ENCODE peak calls at places on chromosomes 16 and 17, in six cellular contexts. T is NCI-H345; S is hypothalamus; B is stimulated activated CD8-positive, alpha-beta memory T cell treated with anti-CD3 and anti-CD28 coated beads, Interleukin-4, amount 100 ng/mL, for 48 hours; R is stimulated activated CD4-positive, alpha-beta T cell treated with anti-CD3 and anti-CD28 coated beads, Interleukin-1b, Interleukin-23, amount 100 ng/mL, for 24 hours; L is uterus. O is an unnamed sample.

GRCh38 chr17:80119271-80119791 is 17.9 kb downstream of the GAA start:
- DNase-seq in B (no peak), S (no peak), T (no peak), L (no peak), R (no peak), O (no peak)

GRCh38 chr16:81366316-81366932 is 51.7 kb downstream of the GAN start:
- DNase-seq in L (no peak), R (no peak), S (no peak), T (peak), B (no peak), O (no peak)

GRCh38 chr17:40071720-40072480 is 9.1 kb downstream of the THRA start:
- DNase-seq in S (peak), R (no peak), T (peak), L (peak), B (no peak), O (no peak)

GRCh38 chr17:13698832-13699231 is 97.1 kb upstream of the HS3ST3A1 start:
- DNase-seq in L (no peak), S (no peak), B (no peak), R (no peak), T (no peak), O (no peak)

GRCh38 chr16:67407176-67407787 is 9.0 kb downstream of the ZDHHC1 start:
- DNase-seq in R (no peak), T (no peak), S (no peak), B (no peak), L (no peak), O (no peak)

GRCh38 chr16:106623-107324 is 28.7 kb downstream of the MPG start:
- DNase-seq in B (peak), T (peak), S (peak), R (no peak), L (no peak), O (peak)

GRCh38 chr17:37068266-37068665 is 119.5 kb downstream of the AATF start:
- DNase-seq in R (no peak), T (no peak), L (no peak), B (no peak), S (no peak), O (no peak)

GRCh38 chr17:3845361-3845753 is 689 bp downstream of the NCBP3 start:
- DNase-seq in S (no peak), B (peak), L (no peak), R (peak), T (peak), O (peak)

GRCh38 chr16:2822158-2822495 is 5.1 kb downstream of the PRSS21 start:
- DNase-seq in R (no peak), L (peak), S (no peak), T (no peak), B (no peak), O (no peak)

GRCh38 chr17:80979547-80980378 is 11.9 kb upstream of the CHMP6 start:
- DNase-seq in T (no peak), B (no peak), L (no peak), S (no peak), R (no peak), O (no peak)

O was measured in stimulated activated naive CD8-positive, alpha-beta T cell treated with anti-CD3 and anti-CD28 coated beads, Interleukin-15, Interleukin-2, amounts not matched to agents 100 U/mL and 50 U/mL, for 24 hours.